ENCODE peak calls at places on chromosomes 3 and 15, in five cellular contexts. D, J, P, Q and Y are unnamed samples.

GRCh38 chr3:29281265-29282228 is 676 bp downstream of the RBMS3 start:
- DNase-seq in P (peak; percentile 65), Q (no peak), D (peak; percentile 32), J (no peak), Y (no peak)

GRCh38 chr15:85766007-85766831 is 28.5 kb downstream of the KLHL25 start:
- DNase-seq in Q (no peak), D (no peak), P (no peak), J (no peak), Y (no peak)

GRCh38 chr3:161444678-161445077 is 51.9 kb upstream of the OTOL1 start:
- DNase-seq in Q (no peak), D (no peak), P (no peak), J (no peak), Y (no peak)

GRCh38 chr3:158451405-158452045 is 119.5 kb upstream of the MLF1 start:
- DNase-seq in J (no peak), D (no peak), P (no peak), Q (peak; percentile 3), Y (no peak)

GRCh38 chr15:68353418-68354145 is 76.0 kb downstream of the FEM1B start:
- DNase-seq in D (no peak), J (no peak), P (no peak), Q (no peak), Y (no peak)

GRCh38 chr15:63019539-63020109 is 22.9 kb upstream of the TPM1 start:
- DNase-seq in D (no peak), Q (no peak), P (peak; percentile 99), J (no peak), Y (no peak)

GRCh38 chr15:57321973-57322601 is 54.2 kb upstream of the CGNL1 start:
- DNase-seq in D (no peak), Q (no peak), J (no peak), P (no peak), Y (no peak)

GRCh38 chr3:157469571-157470294 is 33.1 kb downstream of the PTX3 start:
- DNase-seq in Q (no peak), J (no peak), P (no peak), D (no peak), Y (no peak)